ENCODE peak calls at places on chromosomes 6 and 20, in nine cellular contexts. S is CD4-positive, alpha-beta T cell; T is lower lobe of right lung; N is caudate nucleus; P is amygdala; B is mesendoderm; L is left cardiac atrium; E is NCI-H345; D is AG09309. Y is an unnamed sample.

GRCh38 chr6:145688493-145688905 is 46.8 kb downstream of the EPM2A start:
- DNase-seq in E (peak; percentile 31), L (no peak), D (no peak), T (no peak), B (no peak), P (no peak), N (no peak), S (no peak), Y (no peak)

GRCh38 chr6:152267967-152268845 is 369.0 kb downstream of the SYNE1 start:
- DNase-seq in D (no peak), E (peak; percentile 14), S (no peak), B (peak; percentile 47), N (no peak), L (no peak), P (no peak), T (no peak), Y (no peak)

GRCh38 chr6:53928641-53929339 is 134.0 kb downstream of the LRRC1 start:
- DNase-seq in B (no peak), E (no peak), D (no peak), T (no peak), N (no peak), S (no peak), P (no peak), L (no peak), Y (no peak)

GRCh38 chr6:74289881-74290280 is 593.9 kb downstream of the CD109 start:
- DNase-seq in B (no peak), D (peak; percentile 63), P (no peak), E (no peak), N (no peak), L (no peak), S (no peak), T (no peak), Y (no peak)

GRCh38 chr20:51385941-51386530 is 156.5 kb downstream of the NFATC2 start:
- DNase-seq in P (no peak), N (no peak), D (no peak), T (no peak), B (peak; percentile 74), L (no peak), S (no peak), E (peak; percentile 42), Y (no peak)

GRCh38 chr6:14734416-14735340 is 511.2 kb upstream of the JARID2 start:
- DNase-seq in P (no peak), N (no peak), E (no peak), T (no peak), L (no peak), D (peak; percentile 80), B (no peak), S (no peak), Y (no peak)

GRCh38 chr20:24502184-24502583 is 32.8 kb downstream of the SYNDIG1 start:
- DNase-seq in P (peak; percentile 70), N (peak; percentile 74), L (peak; percentile 71), T (no peak), D (peak; percentile 83), S (no peak), E (no peak), B (no peak), Y (peak; percentile 83)

GRCh38 chr6:31541059-31541657 is 645 bp downstream of the DDX39B start:
- DNase-seq in T (no peak), E (peak; percentile 14), N (no peak), P (peak; percentile 38), S (peak; percentile 59), B (peak; percentile 80), L (peak; percentile 65), D (no peak), Y (no peak)

GRCh38 chr20:4869290-4870193 is 131.8 kb downstream of the SLC23A2 start:
- DNase-seq in D (no peak), S (no peak), E (peak; percentile 75), T (no peak), P (no peak), N (no peak), B (no peak), L (no peak), Y (no peak)

GRCh38 chr20:59195316-59195993 is 31.8 kb downstream of the ZNF831 start:
- DNase-seq in L (no peak), B (no peak), E (no peak), D (no peak), N (no peak), T (no peak), P (no peak), S (no peak), Y (no peak)

GRCh38 chr20:20741067-20742045 is 28.9 kb upstream of the RALGAPA2 start:
- DNase-seq in T (no peak), D (no peak), L (no peak), P (no peak), E (peak; percentile 63), N (no peak), B (no peak), S (no peak), Y (no peak)

GRCh38 chr20:58792426-58792825 is 58.3 kb downstream of the GNAS-AS1 start:
- DNase-seq in P (no peak), B (no peak), T (no peak), N (no peak), E (no peak), D (no peak), L (no peak), S (no peak), Y (no peak)

GRCh38 chr20:52766645-52767435 is 205.3 kb upstream of the TSHZ2 start:
- DNase-seq in N (no peak), S (no peak), B (no peak), D (no peak), P (no peak), L (no peak), E (no peak), T (no peak), Y (peak; percentile 4)

GRCh38 chr6:85419046-85419759 is 30.7 kb upstream of the NT5E start:
- DNase-seq in T (no peak), N (no peak), D (no peak), S (no peak), P (no peak), L (no peak), E (no peak), B (no peak), Y (no peak)

GRCh38 chr6:163730496-163731210 is 316.1 kb downstream of the QKI start:
- DNase-seq in N (no peak), E (no peak), P (no peak), D (no peak), S (no peak), T (no peak), L (no peak), B (no peak), Y (no peak)

GRCh38 chr20:45359069-45359405 is 3.9 kb upstream of the SYS1 start:
- DNase-seq in E (no peak), N (no peak), B (no peak), T (peak; percentile 81), L (peak; percentile 70), S (no peak), P (no peak), D (no peak), Y (no peak)

GRCh38 chr20:32017711-32018251 is 7.5 kb downstream of the CCM2L start:
- DNase-seq in D (no peak), T (peak; percentile 76), B (peak; percentile 95), S (peak; percentile 41), P (no peak), N (no peak), E (peak; percentile 96), L (no peak), Y (no peak)

GRCh38 chr6:169785566-169785965 is 34.1 kb downstream of the ERMARD start:
- DNase-seq in B (no peak), N (no peak), T (no peak), L (no peak), E (no peak), D (no peak), S (no peak), P (no peak), Y (no peak)

GRCh38 chr6:132391391-132392291 is 9.6 kb downstream of the MOXD1 start:
- DNase-seq in B (no peak), D (peak; percentile 70), L (no peak), N (no peak), E (no peak), S (no peak), P (no peak), T (no peak), Y (no peak)

GRCh38 chr6:63476302-63476701 is 96.0 kb upstream of the LOC128125822 start:
- DNase-seq in E (peak; percentile 2), S (no peak), D (no peak), L (no peak), P (no peak), N (no peak), B (peak; percentile 34), T (no peak), Y (no peak)

GRCh38 chr20:43744121-43744520 is 17.3 kb upstream of the GTSF1L start:
- DNase-seq in D (no peak), T (no peak), L (no peak), N (no peak), P (no peak), E (peak; percentile 87), B (peak; percentile 81), S (no peak), Y (no peak)

GRCh38 chr6:36224918-36225461 is 28.4 kb downstream of the BRPF3 start:
- DNase-seq in S (no peak), L (no peak), B (no peak), D (no peak), N (no peak), P (no peak), E (no peak), T (no peak), Y (no peak)

GRCh38 chr20:33846291-33846916 is 35.3 kb downstream of the CHMP4B start:
- DNase-seq in L (no peak), T (no peak), B (no peak), S (no peak), E (no peak), D (no peak), P (no peak), N (no peak), Y (no peak)